ENCODE peak calls at places on chromosomes 7 and 10, in four cellular contexts. One of them, this sample, is unnamed.

GRCh38 chr10:11440250-11441150 is 170.9 kb downstream of the USP6NL start:
- DNase-seq in keratinocyte: no peak
- DNase-seq in fibroblast of mammary gland: no peak
- DNase-seq in Panc1: no peak
- DNase-seq in this sample: no peak

GRCh38 chr10:95519132-95519487 is 42.1 kb downstream of the SORBS1 start:
- DNase-seq in keratinocyte: no peak
- DNase-seq in fibroblast of mammary gland: no peak
- DNase-seq in Panc1: no peak
- DNase-seq in this sample: no peak

GRCh38 chr7:41573017-41573416 is 129.9 kb downstream of the INHBA start:
- DNase-seq in keratinocyte: no peak
- DNase-seq in fibroblast of mammary gland: peak
- DNase-seq in Panc1: peak
- DNase-seq in this sample: peak

GRCh38 chr10:131621784-131622624 is 278.8 kb upstream of the PPP2R2D start:
- DNase-seq in keratinocyte: no peak
- DNase-seq in fibroblast of mammary gland: no peak
- DNase-seq in Panc1: no peak
- DNase-seq in this sample: no peak

GRCh38 chr10:22701132-22701851 is 13.1 kb downstream of the PIP4K2A start:
- DNase-seq in keratinocyte: no peak
- DNase-seq in fibroblast of mammary gland: no peak
- DNase-seq in Panc1: no peak
- DNase-seq in this sample: no peak

GRCh38 chr10:131786756-131787605 is 113.8 kb upstream of the PPP2R2D start:
- DNase-seq in keratinocyte: no peak
- DNase-seq in fibroblast of mammary gland: peak
- DNase-seq in Panc1: peak
- DNase-seq in this sample: peak

GRCh38 chr10:32149257-32149955 is 93.2 kb upstream of the KIF5B start:
- DNase-seq in keratinocyte: peak
- DNase-seq in fibroblast of mammary gland: peak
- DNase-seq in Panc1: no peak
- DNase-seq in this sample: peak

GRCh38 chr10:103693070-103693811 is 162.1 kb downstream of the SH3PXD2A start:
- DNase-seq in keratinocyte: no peak
- DNase-seq in fibroblast of mammary gland: no peak
- DNase-seq in Panc1: no peak
- DNase-seq in this sample: no peak

GRCh38 chr7:112427984-112428383 is 22.3 kb upstream of the IFRD1 start:
- DNase-seq in keratinocyte: no peak
- DNase-seq in fibroblast of mammary gland: no peak
- DNase-seq in Panc1: no peak
- DNase-seq in this sample: peak

GRCh38 chr7:112431803-112432202 is 18.5 kb upstream of the IFRD1 start:
- DNase-seq in keratinocyte: no peak
- DNase-seq in fibroblast of mammary gland: peak
- DNase-seq in Panc1: no peak
- DNase-seq in this sample: no peak

GRCh38 chr7:112428715-112429114 is 21.5 kb upstream of the IFRD1 start:
- DNase-seq in keratinocyte: no peak
- DNase-seq in fibroblast of mammary gland: no peak
- DNase-seq in Panc1: no peak
- DNase-seq in this sample: no peak

GRCh38 chr7:112433289-112433688 is 17.0 kb upstream of the IFRD1 start:
- DNase-seq in keratinocyte: no peak
- DNase-seq in fibroblast of mammary gland: no peak
- DNase-seq in Panc1: no peak
- DNase-seq in this sample: no peak

GRCh38 chr7:112430649-112431048 is 19.6 kb upstream of the IFRD1 start:
- DNase-seq in keratinocyte: no peak
- DNase-seq in fibroblast of mammary gland: no peak
- DNase-seq in Panc1: no peak
- DNase-seq in this sample: no peak
- H3K4me3 ChIP-seq in keratinocyte: no peak
- H3K4me3 ChIP-seq in fibroblast of mammary gland: no peak
- H3K4me3 ChIP-seq in Panc1: no peak
- H3K4me3 ChIP-seq in this sample: no peak

GRCh38 chr7:1770331-1770730 is 100.3 kb downstream of the ELFN1 start:
- DNase-seq in keratinocyte: no peak
- DNase-seq in fibroblast of mammary gland: no peak
- DNase-seq in Panc1: no peak
- DNase-seq in this sample: no peak

GRCh38 chr7:1769286-1770200 is 99.5 kb downstream of the ELFN1 start:
- DNase-seq in keratinocyte: no peak
- DNase-seq in fibroblast of mammary gland: no peak
- DNase-seq in Panc1: no peak
- DNase-seq in this sample: no peak

GRCh38 chr7:1768835-1769234 is 98.8 kb downstream of the ELFN1 start:
- DNase-seq in keratinocyte: no peak
- DNase-seq in fibroblast of mammary gland: no peak
- DNase-seq in Panc1: no peak
- DNase-seq in this sample: no peak

GRCh38 chr7:1765336-1765735 is 95.3 kb downstream of the ELFN1 start:
- DNase-seq in keratinocyte: no peak
- DNase-seq in fibroblast of mammary gland: no peak
- DNase-seq in Panc1: no peak
- DNase-seq in this sample: no peak

GRCh38 chr7:1767524-1767923 is 97.4 kb downstream of the ELFN1 start:
- DNase-seq in keratinocyte: no peak
- DNase-seq in fibroblast of mammary gland: peak
- DNase-seq in Panc1: no peak
- DNase-seq in this sample: peak
- TF ChIP-seq CTCF in keratinocyte: peak
- TF ChIP-seq CTCF in fibroblast of mammary gland: no peak
- TF ChIP-seq CTCF in Panc1: no peak
- TF ChIP-seq CTCF in this sample: peak

DNA sequence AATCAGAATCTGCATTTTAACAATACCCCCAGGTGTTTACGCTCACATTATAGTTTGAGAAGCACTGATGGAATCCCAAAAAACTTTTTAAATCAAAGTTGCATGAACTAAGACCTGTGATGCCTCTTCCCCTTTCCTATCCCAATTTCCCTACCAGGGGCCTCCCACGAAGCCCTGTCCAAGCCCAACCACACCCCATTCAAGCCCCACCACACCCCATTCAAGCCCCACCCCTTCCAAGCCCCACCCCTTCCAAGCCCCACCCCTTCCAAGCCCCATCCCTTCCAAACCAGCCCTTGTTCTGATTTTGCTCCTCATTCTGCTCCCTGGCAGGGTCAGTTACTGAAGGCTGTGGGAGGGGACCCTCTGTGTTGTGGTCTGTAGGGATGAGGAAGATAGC is 9.8 kb upstream of the AQP1 start:
- DNase-seq in keratinocyte: no peak
- DNase-seq in fibroblast of mammary gland: no peak
- DNase-seq in Panc1: no peak
- DNase-seq in this sample: no peak
- H3K4me3 ChIP-seq in keratinocyte: no peak
- H3K4me3 ChIP-seq in fibroblast of mammary gland: no peak
- H3K4me3 ChIP-seq in Panc1: no peak
- H3K4me3 ChIP-seq in this sample: no peak

GRCh38 chr10:14889318-14889717 is 10.7 kb downstream of the SUV39H2 start:
- DNase-seq in keratinocyte: no peak
- DNase-seq in fibroblast of mammary gland: peak
- DNase-seq in Panc1: no peak
- DNase-seq in this sample: peak
- TF ChIP-seq CTCF in keratinocyte: no peak
- TF ChIP-seq CTCF in fibroblast of mammary gland: peak
- TF ChIP-seq CTCF in Panc1: peak
- TF ChIP-seq CTCF in this sample: peak

GRCh38 chr10:100579691-100580090 is 43.9 kb downstream of the HIF1AN start:
- DNase-seq in keratinocyte: no peak
- DNase-seq in fibroblast of mammary gland: no peak
- DNase-seq in Panc1: no peak
- DNase-seq in this sample: no peak
- H3K4me3 ChIP-seq in keratinocyte: no peak
- H3K4me3 ChIP-seq in fibroblast of mammary gland: no peak
- H3K4me3 ChIP-seq in Panc1: no peak
- H3K4me3 ChIP-seq in this sample: no peak

DNA sequence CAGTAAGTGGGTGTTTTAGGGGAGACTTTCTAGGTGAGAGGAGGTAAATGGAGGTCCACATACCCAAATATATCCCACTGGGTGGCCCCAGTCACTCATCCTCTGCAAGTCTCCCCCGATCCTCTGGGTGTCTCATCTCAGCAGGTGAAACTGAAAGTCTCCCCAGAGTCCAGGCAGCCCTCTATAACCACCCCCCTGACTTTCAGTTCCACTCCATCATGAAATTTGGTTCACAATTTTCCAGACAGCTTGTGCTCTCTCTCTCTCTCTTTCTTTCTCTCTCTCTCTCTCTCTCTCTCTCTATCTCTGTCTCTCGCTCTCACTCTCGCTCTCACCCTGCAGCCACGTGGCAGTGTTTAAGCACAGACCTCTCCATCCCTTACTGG is 56.7 kb upstream of the ELN start:
- DNase-seq in keratinocyte: no peak
- DNase-seq in fibroblast of mammary gland: no peak
- DNase-seq in Panc1: no peak
- DNase-seq in this sample: no peak
- TF ChIP-seq CTCF in keratinocyte: no peak
- TF ChIP-seq CTCF in fibroblast of mammary gland: no peak
- TF ChIP-seq CTCF in Panc1: no peak
- TF ChIP-seq CTCF in this sample: no peak

GRCh38 chr10:8331896-8332729 is 277.6 kb downstream of the GATA3 start:
- DNase-seq in keratinocyte: peak
- DNase-seq in fibroblast of mammary gland: peak
- DNase-seq in Panc1: peak
- DNase-seq in this sample: peak

GRCh38 chr10:8336629-8337331 is 282.3 kb downstream of the GATA3 start:
- DNase-seq in keratinocyte: no peak
- DNase-seq in fibroblast of mammary gland: no peak
- DNase-seq in Panc1: no peak
- DNase-seq in this sample: no peak

GRCh38 chr10:8331387-8331786 is 276.9 kb downstream of the GATA3 start:
- DNase-seq in keratinocyte: no peak
- DNase-seq in fibroblast of mammary gland: no peak
- DNase-seq in Panc1: no peak
- DNase-seq in this sample: no peak

GRCh38 chr10:8334631-8335030 is 280.1 kb downstream of the GATA3 start:
- DNase-seq in keratinocyte: no peak
- DNase-seq in fibroblast of mammary gland: no peak
- DNase-seq in Panc1: no peak
- DNase-seq in this sample: no peak

DNA sequence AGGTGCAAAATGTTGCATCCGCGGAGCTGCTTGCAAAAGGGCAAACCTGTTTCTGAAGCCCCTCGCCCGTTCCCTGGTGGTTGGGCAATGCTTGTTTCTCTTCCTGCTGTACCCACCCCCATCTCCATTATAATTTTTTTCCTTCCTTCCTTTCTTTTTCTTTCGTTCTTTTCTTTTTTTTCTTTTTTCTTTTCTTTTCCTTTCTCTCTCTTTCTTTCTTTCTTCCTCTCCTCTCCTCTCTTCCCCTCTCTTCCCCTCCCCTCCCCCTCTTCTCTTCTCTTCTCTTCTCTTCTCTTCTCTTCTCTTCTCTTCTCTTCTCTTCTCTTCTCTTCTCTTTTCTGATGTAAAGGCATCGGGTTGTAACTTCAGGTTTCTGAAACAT is 278.2 kb downstream of the GATA3 start:
- DNase-seq in keratinocyte: no peak
- DNase-seq in fibroblast of mammary gland: no peak
- DNase-seq in Panc1: no peak
- DNase-seq in this sample: no peak
- H3K4me3 ChIP-seq in keratinocyte: peak
- H3K4me3 ChIP-seq in fibroblast of mammary gland: no peak
- H3K4me3 ChIP-seq in Panc1: peak
- H3K4me3 ChIP-seq in this sample: no peak

GRCh38 chr7:2381881-2382509 is 21.4 kb upstream of the CHST12 start:
- DNase-seq in keratinocyte: no peak
- DNase-seq in fibroblast of mammary gland: no peak
- DNase-seq in Panc1: no peak
- DNase-seq in this sample: no peak

GRCh38 chr7:2383543-2384274 is 19.7 kb upstream of the CHST12 start:
- DNase-seq in keratinocyte: no peak
- DNase-seq in fibroblast of mammary gland: no peak
- DNase-seq in Panc1: no peak
- DNase-seq in this sample: no peak

GRCh38 chr7:2381227-2381626 is 22.2 kb upstream of the CHST12 start:
- DNase-seq in keratinocyte: no peak
- DNase-seq in fibroblast of mammary gland: no peak
- DNase-seq in Panc1: no peak
- DNase-seq in this sample: no peak

GRCh38 chr7:2386964-2387669 is 16.3 kb upstream of the CHST12 start:
- DNase-seq in keratinocyte: no peak
- DNase-seq in fibroblast of mammary gland: no peak
- DNase-seq in Panc1: no peak
- DNase-seq in this sample: no peak

GRCh38 chr7:2384354-2385243 is 18.8 kb upstream of the CHST12 start:
- DNase-seq in keratinocyte: no peak
- DNase-seq in fibroblast of mammary gland: no peak
- DNase-seq in Panc1: no peak
- DNase-seq in this sample: no peak
- TF ChIP-seq CTCF in keratinocyte: peak
- TF ChIP-seq CTCF in fibroblast of mammary gland: no peak
- TF ChIP-seq CTCF in Panc1: no peak
- TF ChIP-seq CTCF in this sample: peak